ENCODE peak calls at places on chromosomes 4 and X, in nine cellular contexts. L, Y, R, D, V, U, A, P and B are unnamed samples.

GRCh38 chrX:136246201-136246600 is 5.0 kb downstream of the MAP7D3 start:
- DNase-seq in P (no peak), Y (no peak), U (no peak), A (no peak), D (no peak), L (no peak), R (no peak), V (no peak), B (no peak)

GRCh38 chr4:3468154-3468553 is 5.0 kb downstream of the DOK7 start:
- DNase-seq in U (no peak), A (peak), P (no peak), Y (no peak), V (no peak), D (no peak), L (no peak), R (no peak), B (no peak)

GRCh38 chr4:53620956-53621355 is 29.7 kb upstream of the LNX1 start:
- DNase-seq in L (no peak), V (peak), D (no peak), A (no peak), P (no peak), U (no peak), R (no peak), Y (no peak), B (no peak)

GRCh38 chrX:121365572-121366161 is 318.3 kb downstream of the GLUD2 start:
- DNase-seq in V (no peak), U (no peak), P (no peak), R (no peak), Y (no peak), A (no peak), D (no peak), L (no peak), B (no peak)

GRCh38 chr4:118939169-118939779 is 50.6 kb downstream of the SYNPO2 start:
- DNase-seq in A (no peak), R (no peak), L (no peak), U (no peak), P (no peak), D (no peak), Y (no peak), V (no peak), B (no peak)

GRCh38 chr4:176363072-176363471 is 43.3 kb downstream of the SPCS3 start:
- DNase-seq in Y (no peak), R (no peak), U (no peak), D (no peak), L (no peak), P (no peak), A (no peak), V (no peak), B (no peak)

GRCh38 chr4:184792950-184793555 is 32.7 kb downstream of the ACSL1 start:
- DNase-seq in V (peak), U (no peak), Y (no peak), P (peak), D (peak), L (peak), A (no peak), R (no peak), B (no peak)

GRCh38 chr4:6200922-6201362 is 593 bp upstream of the JAKMIP1 start:
- DNase-seq in V (no peak), L (no peak), D (no peak), A (no peak), Y (no peak), U (no peak), R (peak), P (no peak), B (no peak)

GRCh38 chr4:151409470-151410313 is 716 bp downstream of the FHIP1A start:
- DNase-seq in R (peak), A (peak), L (no peak), P (peak), U (peak), V (peak), D (peak), Y (no peak), B (no peak)

GRCh38 chr4:41506071-41506470 is 31.9 kb upstream of the LIMCH1 start:
- DNase-seq in Y (no peak), D (no peak), P (peak), L (no peak), U (no peak), A (no peak), V (no peak), R (no peak), B (no peak)

GRCh38 chrX:97692575-97692974 is 808.9 kb downstream of the RPA4 start:
- DNase-seq in P (no peak), Y (no peak), U (no peak), V (no peak), R (no peak), A (no peak), D (no peak), L (no peak), B (no peak)
- TF ChIP-seq CTCF in P (no peak), Y (no peak), U (no peak), V (no peak), R (no peak), A (no peak), D (no peak), L (no peak), B (no peak)

GRCh38 chr4:181259081-181259480 is 984.1 kb upstream of the TENM3 start:
- DNase-seq in V (no peak), R (no peak), Y (no peak), A (no peak), L (no peak), D (no peak), P (no peak), U (no peak), B (no peak)

GRCh38 chr4:181264908-181265307 is 978.3 kb upstream of the TENM3 start:
- DNase-seq in R (no peak), A (peak), L (no peak), Y (no peak), V (no peak), P (no peak), U (no peak), D (no peak), B (no peak)

GRCh38 chr4:181258569-181258968 is 984.6 kb upstream of the TENM3 start:
- DNase-seq in L (no peak), D (no peak), Y (no peak), V (no peak), R (no peak), P (no peak), A (no peak), U (no peak), B (no peak)

DNA sequence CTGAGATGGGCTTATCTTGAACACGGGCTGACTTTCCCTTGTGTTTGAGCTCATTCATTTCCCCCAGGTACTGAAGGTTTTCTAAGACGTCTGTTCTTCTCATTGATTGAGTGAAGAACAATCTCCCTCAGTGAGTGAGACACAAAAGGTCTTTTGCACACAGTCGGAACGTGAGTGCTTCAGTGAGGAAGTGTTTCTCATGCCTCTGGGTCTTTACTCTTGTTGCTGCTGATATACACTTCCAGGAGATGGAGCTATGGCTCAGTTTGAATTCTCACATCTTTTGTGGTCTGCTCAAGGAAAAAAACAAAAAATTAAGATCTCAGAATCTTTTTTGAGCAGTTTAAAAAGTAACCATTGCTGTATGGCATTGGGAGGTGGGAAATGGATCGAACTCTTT is 981.9 kb upstream of the TENM3 start:
- DNase-seq in D (no peak), L (no peak), U (no peak), R (no peak), A (no peak), Y (no peak), V (peak), P (no peak), B (no peak)
- TF ChIP-seq CTCF in D (no peak), L (no peak), U (no peak), R (no peak), A (peak), Y (no peak), V (peak), P (no peak), B (no peak)

DNA sequence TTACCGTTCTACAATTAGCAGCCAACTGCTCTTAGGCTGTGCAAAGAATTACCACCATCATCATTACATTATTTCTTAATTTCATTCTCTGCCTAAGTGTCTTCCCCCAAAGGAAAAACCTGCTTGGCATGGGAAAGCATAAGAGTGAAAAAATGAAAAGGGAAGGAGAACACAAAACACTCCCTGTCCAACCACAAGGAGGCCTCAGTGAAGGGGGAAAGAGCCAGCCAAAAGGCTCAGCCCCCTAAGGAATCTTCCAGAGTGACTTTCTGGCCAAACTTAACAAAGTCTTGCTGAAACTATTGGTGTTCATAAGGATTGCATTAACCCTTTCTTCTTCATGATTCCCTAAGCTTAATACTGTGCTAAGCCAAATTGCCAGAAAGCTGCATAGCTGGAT is 287.4 kb downstream of the SMARCA1 start:
- DNase-seq in D (no peak), U (no peak), Y (no peak), R (no peak), A (no peak), P (no peak), V (no peak), L (no peak), B (no peak)
- TF ChIP-seq CTCF in D (no peak), U (no peak), Y (no peak), R (no peak), A (no peak), P (no peak), V (no peak), L (no peak), B (no peak)

DNA sequence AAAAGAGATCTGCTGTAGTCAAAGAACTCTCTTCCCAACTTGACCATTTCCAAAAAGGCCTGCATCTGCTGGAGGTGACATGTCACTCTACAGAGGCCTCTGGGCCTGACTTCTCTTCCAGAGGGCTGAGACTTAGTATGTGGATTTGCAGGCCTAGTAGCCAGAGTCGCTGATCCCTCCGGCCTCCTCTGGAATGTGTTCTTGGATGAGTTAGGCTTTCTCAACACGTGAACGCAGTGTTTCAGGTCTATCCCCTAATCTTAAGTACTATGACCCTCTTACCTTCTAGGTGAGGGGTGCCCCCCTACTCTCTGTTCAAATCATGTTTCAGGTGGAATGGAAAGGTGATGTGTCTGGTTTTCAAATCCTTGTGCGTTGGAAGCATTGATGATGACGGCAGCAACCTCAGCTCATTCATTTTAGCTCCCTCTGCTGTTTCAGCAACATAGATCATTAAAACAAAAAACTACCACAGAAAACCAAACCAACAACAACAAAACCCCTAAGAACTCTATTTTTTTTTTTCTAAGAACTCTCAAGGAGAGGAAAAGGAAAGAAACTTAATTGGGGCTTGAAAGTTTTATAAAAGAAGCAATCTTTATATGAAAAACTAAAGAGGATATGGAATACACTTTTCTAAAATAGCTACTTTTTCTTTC is 56.4 kb downstream of the RWDD4 start:
- DNase-seq in U (no peak), P (peak), Y (no peak), D (no peak), L (no peak), V (peak), A (no peak), R (no peak), B (no peak)
- TF ChIP-seq CTCF in U (peak), P (peak), Y (no peak), D (peak), L (no peak), V (peak), A (peak), R (peak), B (no peak)

GRCh38 chr4:55435136-55435535 is 39.4 kb downstream of the TMEM165 start:
- DNase-seq in D (no peak), R (no peak), V (peak), A (no peak), Y (no peak), L (no peak), U (no peak), P (peak), B (no peak)
- TF ChIP-seq CTCF in D (peak), R (peak), V (peak), A (peak), Y (no peak), L (no peak), U (no peak), P (peak), B (no peak)

DNA sequence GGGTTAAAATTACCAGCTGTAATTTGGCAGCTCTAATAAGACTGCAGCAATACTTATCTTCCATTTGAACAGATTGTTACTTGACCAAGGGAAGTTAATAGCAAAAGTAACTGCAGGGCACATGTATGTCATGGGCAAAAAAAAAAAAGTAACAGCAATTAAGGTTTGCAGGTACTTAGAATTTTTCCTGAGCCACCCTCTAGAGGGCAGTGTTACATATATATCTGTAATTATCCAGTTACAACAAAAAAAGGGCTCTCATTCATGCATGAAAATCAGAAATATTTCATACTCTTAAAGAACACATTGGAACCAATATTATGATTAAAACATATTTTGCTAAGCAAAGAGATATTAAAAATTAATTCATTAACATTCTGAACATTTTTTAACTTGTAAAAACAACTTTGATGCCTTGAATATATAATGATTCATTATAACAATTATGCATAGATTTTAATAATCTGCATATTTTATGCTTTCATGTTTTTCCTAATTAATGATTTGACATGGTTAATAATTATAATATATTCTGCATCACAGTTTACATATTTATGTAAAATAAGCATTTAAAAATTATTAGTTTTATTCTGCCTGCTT is 25.1 kb downstream of the XIAP start:
- DNase-seq in A (no peak), U (no peak), Y (no peak), D (peak), P (peak), V (peak), R (peak), L (peak), B (no peak)
- TF ChIP-seq CTCF in A (peak), U (no peak), Y (peak), D (peak), P (peak), V (peak), R (peak), L (no peak), B (no peak)

DNA sequence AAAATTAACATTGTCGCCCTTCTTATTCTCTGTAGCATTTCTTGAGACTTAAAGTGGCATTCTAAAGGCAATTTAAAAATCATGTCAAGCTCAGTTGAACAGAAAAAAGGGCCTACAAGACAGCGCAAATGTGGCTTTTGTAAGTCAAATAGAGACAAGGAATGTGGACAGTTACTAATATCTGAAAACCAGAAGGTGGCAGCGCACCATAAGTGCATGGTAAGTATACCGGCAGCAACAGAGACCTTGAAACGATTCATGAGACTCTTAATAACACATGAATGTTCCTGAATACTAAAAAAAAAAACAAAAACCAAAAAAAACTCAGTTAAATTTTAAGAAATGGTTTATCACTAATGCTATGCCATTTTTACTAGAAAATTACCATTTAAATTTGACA is 82.4 kb upstream of the HPRT1 start:
- DNase-seq in D (no peak), P (peak), Y (no peak), L (no peak), U (no peak), V (peak), R (peak), A (no peak), B (no peak)
- TF ChIP-seq CTCF in D (no peak), P (peak), Y (no peak), L (no peak), U (no peak), V (peak), R (peak), A (no peak), B (no peak)

DNA sequence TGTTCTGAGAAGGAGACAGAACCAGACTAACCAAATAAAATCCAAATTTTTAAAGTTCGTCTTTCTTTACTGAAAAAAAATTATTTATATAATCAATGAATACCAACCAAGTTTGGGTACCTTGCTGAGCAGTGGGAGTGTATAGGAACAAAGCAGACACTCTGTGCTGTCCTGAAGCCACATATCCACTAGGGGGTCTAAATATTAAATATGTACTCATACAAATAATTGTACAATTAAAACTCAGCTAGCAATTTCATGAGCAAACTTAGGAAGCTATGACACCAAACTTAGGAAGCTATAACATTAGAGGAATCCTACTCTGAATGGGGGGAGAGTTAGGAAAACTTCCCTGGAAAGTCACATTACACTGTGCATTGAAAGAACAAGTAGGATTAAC is 582.0 kb upstream of the EPHA5 start:
- DNase-seq in V (peak), P (peak), Y (no peak), U (no peak), R (no peak), D (no peak), L (no peak), A (no peak), B (no peak)
- TF ChIP-seq CTCF in V (peak), P (peak), Y (no peak), U (no peak), R (no peak), D (no peak), L (no peak), A (no peak), B (no peak)

GRCh38 chrX:21427086-21427485 is 52.9 kb downstream of the CNKSR2 start:
- DNase-seq in P (no peak), R (no peak), V (no peak), D (no peak), Y (no peak), A (no peak), U (no peak), L (no peak), B (no peak)
- TF ChIP-seq CTCF in P (no peak), R (no peak), V (no peak), D (no peak), Y (no peak), A (no peak), U (no peak), L (no peak), B (no peak)

GRCh38 chrX:63013549-63013948 is 337.6 kb downstream of the SPIN4 start:
- DNase-seq in U (no peak), L (no peak), P (no peak), R (no peak), V (no peak), D (no peak), A (no peak), Y (no peak), B (no peak)

GRCh38 chrX:63012574-63012973 is 338.6 kb downstream of the SPIN4 start:
- DNase-seq in L (no peak), V (no peak), A (no peak), U (no peak), P (no peak), D (no peak), Y (no peak), R (no peak), B (no peak)
- TF ChIP-seq CTCF in L (no peak), V (no peak), A (no peak), U (no peak), P (no peak), D (no peak), Y (no peak), R (no peak), B (no peak)